ENCODE peak calls at places on chromosomes 13 and 19, in six cellular contexts. One of them, this sample, is unnamed.

GRCh38 chr13:97205971-97206370 is 16.2 kb upstream of the MBNL2 start:
- DNase-seq in testis: no peak
- DNase-seq in upper lobe of right lung: no peak
- DNase-seq in MM.1S: no peak
- DNase-seq in tibial artery: no peak
- DNase-seq in mucosa of descending colon: no peak
- DNase-seq in this sample: no peak

GRCh38 chr13:37640499-37640898 is 41.9 kb upstream of the POSTN start:
- DNase-seq in testis: peak
- DNase-seq in upper lobe of right lung: no peak
- DNase-seq in MM.1S: no peak
- DNase-seq in tibial artery: no peak
- DNase-seq in mucosa of descending colon: no peak
- DNase-seq in this sample: peak

GRCh38 chr13:32427852-32428580 is at the start of gene N4BP2L1:
- DNase-seq in testis: peak
- DNase-seq in upper lobe of right lung: peak
- DNase-seq in MM.1S: peak
- DNase-seq in tibial artery: peak
- DNase-seq in mucosa of descending colon: peak
- DNase-seq in this sample: peak

GRCh38 chr19:29006057-29006735 is 206.8 kb downstream of the UQCRFS1 start:
- DNase-seq in testis: no peak
- DNase-seq in upper lobe of right lung: peak
- DNase-seq in MM.1S: no peak
- DNase-seq in tibial artery: no peak
- DNase-seq in mucosa of descending colon: no peak
- DNase-seq in this sample: no peak

GRCh38 chr13:22112956-22113750 is 442.3 kb downstream of the FGF9 start:
- DNase-seq in testis: no peak
- DNase-seq in upper lobe of right lung: no peak
- DNase-seq in MM.1S: no peak
- DNase-seq in tibial artery: no peak
- DNase-seq in mucosa of descending colon: no peak
- DNase-seq in this sample: no peak

GRCh38 chr13:22926176-22927007 is 254.4 kb upstream of the SGCG start:
- DNase-seq in testis: peak
- DNase-seq in upper lobe of right lung: peak
- DNase-seq in MM.1S: no peak
- DNase-seq in tibial artery: no peak
- DNase-seq in mucosa of descending colon: peak
- DNase-seq in this sample: no peak

GRCh38 chr13:36533806-36534205 is 101.5 kb downstream of the CCNA1 start:
- DNase-seq in testis: no peak
- DNase-seq in upper lobe of right lung: no peak
- DNase-seq in MM.1S: no peak
- DNase-seq in tibial artery: no peak
- DNase-seq in mucosa of descending colon: no peak
- DNase-seq in this sample: no peak

GRCh38 chr13:23615677-23616076 is 45.5 kb downstream of the TNFRSF19 start:
- DNase-seq in testis: no peak
- DNase-seq in upper lobe of right lung: no peak
- DNase-seq in MM.1S: no peak
- DNase-seq in tibial artery: no peak
- DNase-seq in mucosa of descending colon: no peak
- DNase-seq in this sample: no peak

GRCh38 chr13:48707405-48707804 is 53.7 kb downstream of the CYSLTR2 start:
- DNase-seq in testis: no peak
- DNase-seq in upper lobe of right lung: no peak
- DNase-seq in MM.1S: no peak
- DNase-seq in tibial artery: no peak
- DNase-seq in mucosa of descending colon: no peak
- DNase-seq in this sample: no peak

GRCh38 chr13:90868321-90868920 is 479.1 kb upstream of the MIR17HG start:
- DNase-seq in testis: peak
- DNase-seq in upper lobe of right lung: no peak
- DNase-seq in MM.1S: no peak
- DNase-seq in tibial artery: no peak
- DNase-seq in mucosa of descending colon: no peak
- DNase-seq in this sample: peak

GRCh38 chr19:11905928-11906327 is 18.3 kb downstream of the ZNF69 start:
- DNase-seq in testis: no peak
- DNase-seq in upper lobe of right lung: no peak
- DNase-seq in MM.1S: no peak
- DNase-seq in tibial artery: no peak
- DNase-seq in mucosa of descending colon: no peak
- DNase-seq in this sample: no peak

GRCh38 chr13:108176685-108177274 is 38.6 kb downstream of the LIG4 start:
- DNase-seq in testis: peak
- DNase-seq in upper lobe of right lung: no peak
- DNase-seq in MM.1S: no peak
- DNase-seq in tibial artery: no peak
- DNase-seq in mucosa of descending colon: no peak
- DNase-seq in this sample: peak

GRCh38 chr19:801030-801860 is 4.0 kb downstream of the PTBP1 start:
- DNase-seq in testis: peak
- DNase-seq in upper lobe of right lung: peak
- DNase-seq in MM.1S: no peak
- DNase-seq in tibial artery: peak
- DNase-seq in mucosa of descending colon: peak
- DNase-seq in this sample: no peak

GRCh38 chr13:83168575-83168974 is 713.7 kb downstream of the SLITRK1 start:
- DNase-seq in testis: no peak
- DNase-seq in upper lobe of right lung: no peak
- DNase-seq in MM.1S: no peak
- DNase-seq in tibial artery: no peak
- DNase-seq in mucosa of descending colon: no peak
- DNase-seq in this sample: no peak

GRCh38 chr19:46442808-46443450 is 14.2 kb upstream of the PNMA8C start:
- DNase-seq in testis: peak
- DNase-seq in upper lobe of right lung: peak
- DNase-seq in MM.1S: no peak
- DNase-seq in tibial artery: peak
- DNase-seq in mucosa of descending colon: no peak
- DNase-seq in this sample: no peak

GRCh38 chr13:30679483-30680330 is 55.6 kb upstream of the ALOX5AP start:
- DNase-seq in testis: peak
- DNase-seq in upper lobe of right lung: no peak
- DNase-seq in MM.1S: peak
- DNase-seq in tibial artery: no peak
- DNase-seq in mucosa of descending colon: no peak
- DNase-seq in this sample: no peak

GRCh38 chr13:113468461-113469147 is 15.3 kb upstream of the ADPRHL1 start:
- DNase-seq in testis: no peak
- DNase-seq in upper lobe of right lung: peak
- DNase-seq in MM.1S: no peak
- DNase-seq in tibial artery: no peak
- DNase-seq in mucosa of descending colon: no peak
- DNase-seq in this sample: no peak

GRCh38 chr19:752652-753517 is 2.0 kb downstream of the MISP start:
- DNase-seq in testis: no peak
- DNase-seq in upper lobe of right lung: peak
- DNase-seq in MM.1S: no peak
- DNase-seq in tibial artery: no peak
- DNase-seq in mucosa of descending colon: peak
- DNase-seq in this sample: no peak

GRCh38 chr19:42275517-42275916 is 6.5 kb downstream of the CIC start:
- DNase-seq in testis: no peak
- DNase-seq in upper lobe of right lung: no peak
- DNase-seq in MM.1S: peak
- DNase-seq in tibial artery: no peak
- DNase-seq in mucosa of descending colon: no peak
- DNase-seq in this sample: no peak

GRCh38 chr19:1606138-1606651 is 933 bp upstream of the UQCR11 start:
- DNase-seq in testis: no peak
- DNase-seq in upper lobe of right lung: no peak
- DNase-seq in MM.1S: no peak
- DNase-seq in tibial artery: no peak
- DNase-seq in mucosa of descending colon: peak
- DNase-seq in this sample: no peak

GRCh38 chr19:35724560-35724959 is 6.8 kb downstream of the KMT2B start:
- DNase-seq in testis: no peak
- DNase-seq in upper lobe of right lung: no peak
- DNase-seq in MM.1S: no peak
- DNase-seq in tibial artery: no peak
- DNase-seq in mucosa of descending colon: no peak
- DNase-seq in this sample: no peak

GRCh38 chr19:41906271-41906670 is 22.0 kb downstream of the ERFL start:
- DNase-seq in testis: no peak
- DNase-seq in upper lobe of right lung: no peak
- DNase-seq in MM.1S: no peak
- DNase-seq in tibial artery: no peak
- DNase-seq in mucosa of descending colon: peak
- DNase-seq in this sample: no peak

GRCh38 chr19:39296055-39296645 is at the start of gene IFNL1:
- DNase-seq in testis: no peak
- DNase-seq in upper lobe of right lung: peak
- DNase-seq in MM.1S: peak
- DNase-seq in tibial artery: peak
- DNase-seq in mucosa of descending colon: no peak
- DNase-seq in this sample: no peak

GRCh38 chr13:44270153-44270552 is 103.5 kb upstream of the SERP2 start:
- DNase-seq in testis: no peak
- DNase-seq in upper lobe of right lung: no peak
- DNase-seq in MM.1S: no peak
- DNase-seq in tibial artery: no peak
- DNase-seq in mucosa of descending colon: no peak
- DNase-seq in this sample: no peak

GRCh38 chr19:14772467-14772866 is 5.9 kb downstream of the ADGRE2 start:
- DNase-seq in testis: no peak
- DNase-seq in upper lobe of right lung: no peak
- DNase-seq in MM.1S: no peak
- DNase-seq in tibial artery: no peak
- DNase-seq in mucosa of descending colon: no peak
- DNase-seq in this sample: no peak

GRCh38 chr13:23544668-23545067 is 25.5 kb upstream of the TNFRSF19 start:
- DNase-seq in testis: no peak
- DNase-seq in upper lobe of right lung: no peak
- DNase-seq in MM.1S: no peak
- DNase-seq in tibial artery: no peak
- DNase-seq in mucosa of descending colon: no peak
- DNase-seq in this sample: no peak

GRCh38 chr13:80359459-80360297 is 18.8 kb upstream of the SPRY2 start:
- DNase-seq in testis: no peak
- DNase-seq in upper lobe of right lung: no peak
- DNase-seq in MM.1S: no peak
- DNase-seq in tibial artery: no peak
- DNase-seq in mucosa of descending colon: no peak
- DNase-seq in this sample: no peak
- H3K4me3 ChIP-seq in testis: no peak
- H3K4me3 ChIP-seq in upper lobe of right lung: no peak
- H3K4me3 ChIP-seq in MM.1S: no peak
- H3K4me3 ChIP-seq in tibial artery: no peak
- H3K4me3 ChIP-seq in mucosa of descending colon: no peak
- H3K4me3 ChIP-seq in this sample: no peak

DNA sequence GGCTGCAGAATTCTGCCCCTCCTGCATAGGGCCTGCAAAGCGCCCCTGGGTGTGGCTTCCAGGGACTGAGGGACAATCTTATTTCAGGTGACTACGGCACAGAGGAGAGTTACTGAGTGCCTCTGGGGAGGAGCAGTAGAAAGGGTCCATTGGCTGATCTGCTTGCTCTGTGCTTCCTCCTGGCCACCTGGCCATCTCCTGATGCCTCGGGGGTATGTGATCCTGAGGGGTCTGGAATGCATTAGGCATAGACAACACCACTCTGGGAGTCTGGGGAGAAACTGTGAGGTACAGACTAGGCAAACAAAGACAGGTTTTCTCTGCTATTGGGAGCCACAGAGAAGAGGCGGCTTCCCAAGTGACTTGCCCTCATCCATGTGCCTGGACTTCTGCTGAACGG is 2.8 kb downstream of the KCTD15 start:
- DNase-seq in testis: no peak
- DNase-seq in upper lobe of right lung: no peak
- DNase-seq in MM.1S: no peak
- DNase-seq in tibial artery: no peak
- DNase-seq in mucosa of descending colon: no peak
- DNase-seq in this sample: no peak
- H3K4me3 ChIP-seq in testis: no peak
- H3K4me3 ChIP-seq in upper lobe of right lung: peak
- H3K4me3 ChIP-seq in MM.1S: no peak
- H3K4me3 ChIP-seq in tibial artery: peak
- H3K4me3 ChIP-seq in mucosa of descending colon: no peak
- H3K4me3 ChIP-seq in this sample: no peak

DNA sequence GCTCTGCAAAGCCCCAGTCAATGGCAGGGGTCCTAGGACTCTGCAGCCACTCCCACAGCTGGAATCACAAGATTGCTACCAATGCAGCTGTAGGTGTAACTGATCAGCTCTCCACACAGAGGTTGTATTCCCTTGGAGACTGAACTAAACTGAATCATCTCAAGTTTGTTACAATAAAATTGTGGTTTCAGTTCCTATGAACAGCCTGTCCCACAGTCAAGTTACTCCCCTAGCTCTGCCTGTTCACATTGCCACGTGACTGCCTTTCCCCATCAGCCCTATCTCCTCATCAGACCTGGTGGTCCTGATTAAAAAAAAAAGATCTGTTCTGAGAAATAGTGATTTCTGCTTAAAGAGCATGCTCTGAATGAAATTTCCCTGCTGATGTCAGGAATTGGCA is 287.9 kb upstream of the NBEA start:
- DNase-seq in testis: no peak
- DNase-seq in upper lobe of right lung: no peak
- DNase-seq in MM.1S: no peak
- DNase-seq in tibial artery: no peak
- DNase-seq in mucosa of descending colon: no peak
- DNase-seq in this sample: no peak
- H3K4me3 ChIP-seq in testis: no peak
- H3K4me3 ChIP-seq in upper lobe of right lung: no peak
- H3K4me3 ChIP-seq in MM.1S: no peak
- H3K4me3 ChIP-seq in tibial artery: no peak
- H3K4me3 ChIP-seq in mucosa of descending colon: no peak
- H3K4me3 ChIP-seq in this sample: no peak

DNA sequence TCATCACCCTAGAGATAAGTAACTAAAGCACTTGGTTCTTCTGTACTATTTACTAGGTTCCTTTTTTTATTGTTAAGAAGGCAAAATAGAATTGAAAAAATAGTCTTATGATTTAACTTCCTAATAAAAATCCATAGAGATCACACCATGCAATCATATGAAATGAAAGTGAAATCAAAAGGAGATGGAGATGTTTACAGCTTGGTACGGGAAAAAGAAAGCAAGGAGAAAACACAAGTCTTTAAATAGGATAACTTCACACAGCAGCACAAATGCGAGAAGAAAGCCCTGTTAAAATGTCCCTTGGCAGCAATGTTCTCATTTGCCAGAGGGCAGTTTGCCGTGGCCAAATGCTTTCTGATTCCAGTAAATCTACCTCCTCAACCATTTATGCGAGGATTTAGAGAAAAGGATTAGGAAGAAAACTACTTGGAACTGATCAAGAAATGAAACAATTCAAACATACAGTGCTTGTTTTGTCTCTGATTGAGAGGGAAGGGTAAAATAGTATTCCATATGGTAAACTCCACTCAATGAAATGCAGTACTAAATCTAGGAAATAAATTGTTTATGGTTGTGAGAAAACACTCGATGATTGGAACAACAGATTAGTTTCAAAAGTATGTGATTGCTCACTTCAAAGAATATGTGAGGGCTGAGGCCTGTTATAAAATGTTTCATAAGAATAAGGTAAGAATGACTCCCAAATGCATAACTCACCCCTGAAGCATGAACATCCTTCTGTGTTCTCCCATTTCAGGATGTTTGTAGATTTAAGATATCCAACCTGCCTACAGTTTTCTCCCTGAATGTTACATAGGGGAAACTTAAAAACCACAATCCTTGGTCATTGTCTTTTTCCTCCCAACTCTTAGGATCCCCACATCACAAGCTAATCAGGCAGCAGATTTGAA is 487.8 kb downstream of the DACH1 start:
- DNase-seq in testis: no peak
- DNase-seq in upper lobe of right lung: no peak
- DNase-seq in MM.1S: peak
- DNase-seq in tibial artery: no peak
- DNase-seq in mucosa of descending colon: no peak
- DNase-seq in this sample: no peak
- H3K4me3 ChIP-seq in testis: no peak
- H3K4me3 ChIP-seq in upper lobe of right lung: peak
- H3K4me3 ChIP-seq in MM.1S: peak
- H3K4me3 ChIP-seq in tibial artery: no peak
- H3K4me3 ChIP-seq in mucosa of descending colon: no peak
- H3K4me3 ChIP-seq in this sample: no peak

This sample was measured in Jurkat, Clone E6-1.